ENCODE peak calls at places on chromosomes 6 and 20, in nine cellular contexts. F, Q, E, H, Y, O, D, X and A are unnamed samples.

GRCh38 chr20:43028470-43028869 is 161.2 kb downstream of the PTPRT start:
- DNase-seq in D (no peak), X (no peak), O (no peak), E (no peak), F (no peak), Y (no peak), Q (no peak), H (no peak), A (no peak)

GRCh38 chr20:41182296-41183212 is 45.2 kb downstream of the PLCG1 start:
- DNase-seq in O (peak; percentile 56), Y (no peak), D (no peak), Q (no peak), X (no peak), H (no peak), F (no peak), E (no peak), A (no peak)

GRCh38 chr20:49635171-49635570 is 67.2 kb upstream of the PTGIS start:
- DNase-seq in H (no peak), X (no peak), Q (no peak), Y (no peak), E (no peak), O (no peak), F (peak; percentile 66), D (no peak), A (no peak)

GRCh38 chr6:170262481-170263088 is 28.3 kb downstream of the DLL1 start:
- DNase-seq in O (no peak), H (no peak), E (no peak), D (no peak), X (no peak), F (no peak), Q (no peak), Y (no peak), A (no peak)

GRCh38 chr6:88008411-88008810 is 39.2 kb upstream of the SPACA1 start:
- DNase-seq in F (no peak), O (no peak), E (no peak), Y (no peak), Q (no peak), H (no peak), X (no peak), D (no peak), A (peak; percentile 77)

GRCh38 chr6:71460933-71461332 is 172.3 kb downstream of the OGFRL1 start:
- DNase-seq in X (no peak), O (no peak), E (no peak), Y (peak; percentile 53), H (peak; percentile 6), F (no peak), D (no peak), Q (no peak), A (no peak)

GRCh38 chr6:122995930-122996796 is at the start of gene CLVS2:
- DNase-seq in D (no peak), H (no peak), Q (no peak), O (no peak), Y (peak; percentile 38), X (peak; percentile 81), E (peak; percentile 45), F (no peak), A (peak; percentile 7)

GRCh38 chr20:46349742-46350056 is 41.4 kb upstream of the CDH22 start:
- DNase-seq in Q (no peak), Y (no peak), X (no peak), H (no peak), O (no peak), D (no peak), E (peak; percentile 19), F (no peak), A (no peak)

GRCh38 chr6:132798820-132799538 is 542 bp upstream of the SLC18B1 start:
- DNase-seq in X (peak; percentile 80), E (peak; percentile 35), F (peak; percentile 83), Y (peak; percentile 65), Q (peak; percentile 63), H (peak; percentile 67), O (peak; percentile 92), D (peak; percentile 49), A (peak; percentile 70)

GRCh38 chr20:44586289-44586911 is 4.0 kb downstream of the PKIG start:
- DNase-seq in H (no peak), Q (no peak), Y (no peak), O (no peak), D (no peak), E (peak; percentile 28), F (no peak), X (no peak), A (no peak)

GRCh38 chr20:45842169-45842812 is 8.7 kb downstream of the SNX21 start:
- DNase-seq in E (no peak), O (no peak), D (no peak), Y (peak; percentile 80), F (no peak), Q (no peak), X (no peak), H (no peak), A (peak; percentile 54)

GRCh38 chr20:19815553-19815991 is 57.5 kb downstream of the RIN2 start:
- DNase-seq in O (no peak), Q (no peak), Y (peak; percentile 99), D (no peak), X (no peak), H (peak; percentile 85), E (no peak), F (no peak), A (peak; percentile 96)

GRCh38 chr6:122735618-122736017 is 43.9 kb upstream of the FABP7 start:
- DNase-seq in Q (no peak), E (peak; percentile 39), F (no peak), O (no peak), X (peak; percentile 18), D (no peak), H (no peak), Y (no peak), A (no peak)

GRCh38 chr6:37171141-37171969 is 1.4 kb downstream of the PIM1 start:
- DNase-seq in Y (peak; percentile 62), D (no peak), Q (peak; percentile 33), E (peak; percentile 63), X (no peak), H (no peak), F (peak; percentile 78), O (peak; percentile 80), A (peak; percentile 25)